ENCODE peak calls at places on chromosome 4, in six cellular contexts. One of them, this sample, is unnamed.

GRCh38 chr4:112147697-112148096 is 2.4 kb downstream of the FAM241A start:
- DNase-seq in astrocyte of the hippocampus: no peak
- DNase-seq in PC-9: no peak
- DNase-seq in M059J: no peak
- DNase-seq in HS-5: no peak
- DNase-seq in glutamatergic neuron: no peak
- DNase-seq in this sample: no peak

GRCh38 chr4:29310252-29310651 is 1409.9 kb upstream of the PCDH7 start:
- DNase-seq in astrocyte of the hippocampus: no peak
- DNase-seq in glutamatergic neuron: no peak
- DNase-seq in PC-9: no peak
- DNase-seq in M059J: no peak
- DNase-seq in HS-5: no peak
- DNase-seq in this sample: no peak

GRCh38 chr4:140609548-140610425 is 41.0 kb upstream of the UCP1 start:
- DNase-seq in M059J: peak; percentile 51
- DNase-seq in glutamatergic neuron: no peak
- DNase-seq in astrocyte of the hippocampus: peak; percentile 77
- DNase-seq in PC-9: no peak
- DNase-seq in HS-5: peak; percentile 24
- DNase-seq in this sample: peak; percentile 15

GRCh38 chr4:152676052-152676854 is 3.5 kb downstream of the TMEM154 start:
- DNase-seq in glutamatergic neuron: no peak
- DNase-seq in PC-9: no peak
- DNase-seq in astrocyte of the hippocampus: no peak
- DNase-seq in M059J: no peak
- DNase-seq in HS-5: no peak
- DNase-seq in this sample: no peak

GRCh38 chr4:63379750-63380522 is 1029.3 kb downstream of the TECRL start:
- DNase-seq in glutamatergic neuron: no peak
- DNase-seq in PC-9: no peak
- DNase-seq in M059J: no peak
- DNase-seq in astrocyte of the hippocampus: no peak
- DNase-seq in HS-5: no peak
- DNase-seq in this sample: no peak

GRCh38 chr4:184805462-184806245 is 20.1 kb downstream of the ACSL1 start:
- DNase-seq in PC-9: peak; percentile 67
- DNase-seq in astrocyte of the hippocampus: no peak
- DNase-seq in glutamatergic neuron: peak; percentile 44
- DNase-seq in HS-5: no peak
- DNase-seq in M059J: no peak
- DNase-seq in this sample: no peak

GRCh38 chr4:153344131-153345010 is at the start of gene MND1:
- DNase-seq in M059J: peak; percentile 70
- DNase-seq in astrocyte of the hippocampus: peak; percentile 94
- DNase-seq in glutamatergic neuron: peak; percentile 96
- DNase-seq in PC-9: peak; percentile 88
- DNase-seq in HS-5: no peak
- DNase-seq in this sample: no peak

GRCh38 chr4:159358226-159358625 is 255.3 kb downstream of the RAPGEF2 start:
- DNase-seq in HS-5: peak; percentile 35
- DNase-seq in glutamatergic neuron: no peak
- DNase-seq in astrocyte of the hippocampus: peak; percentile 73
- DNase-seq in M059J: peak; percentile 66
- DNase-seq in PC-9: no peak
- DNase-seq in this sample: peak; percentile 61

GRCh38 chr4:182800216-182800515 is 117.0 kb downstream of the DCTD start:
- DNase-seq in glutamatergic neuron: no peak
- DNase-seq in HS-5: no peak
- DNase-seq in astrocyte of the hippocampus: no peak
- DNase-seq in M059J: no peak
- DNase-seq in PC-9: no peak
- DNase-seq in this sample: no peak

GRCh38 chr4:112213091-112213490 is 18.5 kb upstream of the AP1AR start:
- DNase-seq in glutamatergic neuron: no peak
- DNase-seq in M059J: peak; percentile 6
- DNase-seq in astrocyte of the hippocampus: no peak
- DNase-seq in PC-9: no peak
- DNase-seq in HS-5: no peak
- DNase-seq in this sample: no peak

GRCh38 chr4:100095729-100096595 is 94.3 kb downstream of the DDIT4L start:
- DNase-seq in PC-9: peak; percentile 9
- DNase-seq in glutamatergic neuron: peak; percentile 56
- DNase-seq in astrocyte of the hippocampus: peak; percentile 81
- DNase-seq in M059J: peak; percentile 70
- DNase-seq in HS-5: peak; percentile 60
- DNase-seq in this sample: peak; percentile 27

GRCh38 chr4:144557404-144557803 is 88.6 kb upstream of the HHIP start:
- DNase-seq in HS-5: no peak
- DNase-seq in PC-9: no peak
- DNase-seq in M059J: no peak
- DNase-seq in astrocyte of the hippocampus: no peak
- DNase-seq in glutamatergic neuron: no peak
- DNase-seq in this sample: no peak

GRCh38 chr4:8525383-8526120 is 54.6 kb upstream of the GPR78 start:
- DNase-seq in PC-9: no peak
- DNase-seq in HS-5: peak; percentile 52
- DNase-seq in astrocyte of the hippocampus: peak; percentile 52
- DNase-seq in glutamatergic neuron: no peak
- DNase-seq in M059J: peak; percentile 61
- DNase-seq in this sample: no peak

GRCh38 chr4:23986270-23986669 is 96.4 kb upstream of the PPARGC1A start:
- DNase-seq in M059J: no peak
- DNase-seq in glutamatergic neuron: no peak
- DNase-seq in HS-5: no peak
- DNase-seq in PC-9: no peak
- DNase-seq in astrocyte of the hippocampus: no peak
- DNase-seq in this sample: no peak

GRCh38 chr4:123361195-123361861 is 35.3 kb upstream of the SPRY1 start:
- DNase-seq in M059J: peak; percentile 70
- DNase-seq in glutamatergic neuron: no peak
- DNase-seq in astrocyte of the hippocampus: peak; percentile 63
- DNase-seq in PC-9: no peak
- DNase-seq in HS-5: peak; percentile 60
- DNase-seq in this sample: peak; percentile 61

GRCh38 chr4:83738895-83739294 is 203.0 kb downstream of the GPAT3 start:
- DNase-seq in glutamatergic neuron: no peak
- DNase-seq in astrocyte of the hippocampus: no peak
- DNase-seq in M059J: no peak
- DNase-seq in PC-9: no peak
- DNase-seq in HS-5: no peak
- DNase-seq in this sample: no peak

GRCh38 chr4:153000068-153000420 is 63.9 kb downstream of the FHDC1 start:
- DNase-seq in PC-9: no peak
- DNase-seq in astrocyte of the hippocampus: no peak
- DNase-seq in M059J: no peak
- DNase-seq in glutamatergic neuron: no peak
- DNase-seq in HS-5: no peak
- DNase-seq in this sample: no peak

GRCh38 chr4:89661490-89661889 is 175.5 kb downstream of the SNCA start:
- DNase-seq in M059J: peak; percentile 84
- DNase-seq in HS-5: peak; percentile 71
- DNase-seq in glutamatergic neuron: no peak
- DNase-seq in PC-9: peak; percentile 12
- DNase-seq in astrocyte of the hippocampus: peak; percentile 77
- DNase-seq in this sample: peak; percentile 6

GRCh38 chr4:124650614-124651013 is 61.9 kb downstream of the ANKRD50 start:
- DNase-seq in astrocyte of the hippocampus: no peak
- DNase-seq in M059J: no peak
- DNase-seq in glutamatergic neuron: no peak
- DNase-seq in HS-5: no peak
- DNase-seq in PC-9: no peak
- DNase-seq in this sample: no peak

GRCh38 chr4:186204103-186204559 is 12.8 kb downstream of the CYP4V2 start:
- DNase-seq in HS-5: no peak
- DNase-seq in PC-9: no peak
- DNase-seq in M059J: no peak
- DNase-seq in glutamatergic neuron: no peak
- DNase-seq in astrocyte of the hippocampus: no peak
- DNase-seq in this sample: no peak

GRCh38 chr4:181646864-181647263 is 596.3 kb upstream of the TENM3 start:
- DNase-seq in PC-9: no peak
- DNase-seq in astrocyte of the hippocampus: no peak
- DNase-seq in glutamatergic neuron: no peak
- DNase-seq in M059J: peak; percentile 18
- DNase-seq in HS-5: peak; percentile 36
- DNase-seq in this sample: no peak

GRCh38 chr4:108622022-108622421 is 1.6 kb downstream of the RPL34 start:
- DNase-seq in PC-9: no peak
- DNase-seq in astrocyte of the hippocampus: no peak
- DNase-seq in glutamatergic neuron: no peak
- DNase-seq in M059J: no peak
- DNase-seq in HS-5: no peak
- DNase-seq in this sample: no peak

GRCh38 chr4:69096111-69096656 is at the start of gene UGT2B7:
- DNase-seq in astrocyte of the hippocampus: no peak
- DNase-seq in glutamatergic neuron: no peak
- DNase-seq in HS-5: no peak
- DNase-seq in M059J: no peak
- DNase-seq in PC-9: no peak
- DNase-seq in this sample: no peak

GRCh38 chr4:46404961-46405360 is 15.0 kb upstream of the GABRA2 start:
- DNase-seq in HS-5: no peak
- DNase-seq in PC-9: peak; percentile 2
- DNase-seq in glutamatergic neuron: peak; percentile 17
- DNase-seq in M059J: no peak
- DNase-seq in astrocyte of the hippocampus: no peak
- DNase-seq in this sample: no peak

GRCh38 chr4:8759987-8760386 is 111.7 kb downstream of the HMX1 start:
- DNase-seq in glutamatergic neuron: no peak
- DNase-seq in astrocyte of the hippocampus: no peak
- DNase-seq in M059J: no peak
- DNase-seq in HS-5: no peak
- DNase-seq in PC-9: no peak
- DNase-seq in this sample: no peak

GRCh38 chr4:186068581-186069402 is at the start of gene TLR3:
- DNase-seq in PC-9: no peak
- DNase-seq in HS-5: peak; percentile 15
- DNase-seq in astrocyte of the hippocampus: peak; percentile 69
- DNase-seq in M059J: peak; percentile 42
- DNase-seq in glutamatergic neuron: no peak
- DNase-seq in this sample: no peak

GRCh38 chr4:186823989-186824388 is 100.3 kb upstream of the FAT1 start:
- DNase-seq in astrocyte of the hippocampus: no peak
- DNase-seq in PC-9: no peak
- DNase-seq in HS-5: no peak
- DNase-seq in M059J: no peak
- DNase-seq in glutamatergic neuron: no peak
- DNase-seq in this sample: no peak

GRCh38 chr4:123952530-123953274 is 556.1 kb downstream of the SPRY1 start:
- DNase-seq in glutamatergic neuron: no peak
- DNase-seq in HS-5: no peak
- DNase-seq in M059J: no peak
- DNase-seq in PC-9: no peak
- DNase-seq in astrocyte of the hippocampus: peak; percentile 44
- DNase-seq in this sample: no peak

GRCh38 chr4:37970702-37971101 is 10.5 kb downstream of the PTTG2 start:
- DNase-seq in PC-9: peak; percentile 63
- DNase-seq in M059J: peak; percentile 86
- DNase-seq in glutamatergic neuron: no peak
- DNase-seq in astrocyte of the hippocampus: peak; percentile 61
- DNase-seq in HS-5: no peak
- DNase-seq in this sample: no peak

GRCh38 chr4:47858012-47858411 is 20.1 kb upstream of the CORIN start:
- DNase-seq in HS-5: no peak
- DNase-seq in M059J: no peak
- DNase-seq in glutamatergic neuron: no peak
- DNase-seq in PC-9: no peak
- DNase-seq in astrocyte of the hippocampus: peak; percentile 40
- DNase-seq in this sample: no peak

GRCh38 chr4:83993774-83994173 is 457.9 kb downstream of the GPAT3 start:
- DNase-seq in PC-9: no peak
- DNase-seq in HS-5: no peak
- DNase-seq in astrocyte of the hippocampus: no peak
- DNase-seq in glutamatergic neuron: peak; percentile 23
- DNase-seq in M059J: no peak
- DNase-seq in this sample: no peak

GRCh38 chr4:113445286-113445685 is 316.3 kb downstream of the CAMK2D start:
- DNase-seq in M059J: peak; percentile 92
- DNase-seq in PC-9: no peak
- DNase-seq in HS-5: peak; percentile 87
- DNase-seq in glutamatergic neuron: no peak
- DNase-seq in astrocyte of the hippocampus: peak; percentile 69
- DNase-seq in this sample: peak; percentile 97

This sample was measured in GM04503.